ENCODE peak calls at places on chromosomes 4 and X, in four cellular contexts. Y, E, P and R are unnamed samples.

GRCh38 chr4:83255584-83255983 is 29.0 kb downstream of the COQ2 start:
- DNase-seq in Y (no peak), P (peak), E (no peak), R (no peak)

GRCh38 chr4:105741548-105741947 is 33.0 kb downstream of the GSTCD start:
- DNase-seq in Y (no peak), P (peak), E (no peak), R (no peak)

GRCh38 chr4:1834047-1834769 is 21.7 kb downstream of the LETM1 start:
- DNase-seq in Y (peak), E (no peak), P (no peak), R (no peak)

GRCh38 chr4:25654031-25654970 is 1.4 kb upstream of the SLC34A2 start:
- DNase-seq in Y (no peak), E (no peak), P (peak), R (no peak)

GRCh38 chrX:11381464-11381863 is 88.3 kb downstream of the AMELX start:
- DNase-seq in E (peak), P (peak), Y (peak), R (peak)

GRCh38 chrX:16839852-16840460 is 30.2 kb downstream of the RBBP7 start:
- DNase-seq in Y (no peak), E (no peak), P (peak), R (no peak)

GRCh38 chrX:107747596-107748161 is 27.9 kb downstream of the TSC22D3 start:
- DNase-seq in P (peak), E (no peak), Y (no peak), R (no peak)

GRCh38 chr4:119580293-119580692 is 48.3 kb downstream of the PDE5A start:
- DNase-seq in Y (no peak), P (no peak), E (no peak), R (no peak)

GRCh38 chr4:140158234-140159030 is 4.4 kb upstream of the MAML3 start:
- DNase-seq in E (no peak), P (peak), Y (no peak), R (no peak)

GRCh38 chrX:96182366-96182765 is 502.3 kb upstream of the DIAPH2 start:
- DNase-seq in E (peak), P (no peak), Y (no peak), R (no peak)

GRCh38 chr4:139682309-139683210 is 16.9 kb downstream of the MGST2 start:
- DNase-seq in P (no peak), E (no peak), Y (no peak), R (no peak)

GRCh38 chr4:38688676-38689355 is 24.8 kb downstream of the KLF3 start:
- DNase-seq in Y (no peak), E (no peak), P (peak), R (no peak)

GRCh38 chr4:87310691-87311335 is 11.9 kb downstream of the HSD17B13 start:
- DNase-seq in P (peak), Y (no peak), E (no peak), R (no peak)

GRCh38 chrX:97401586-97402101 is 517.9 kb downstream of the RPA4 start:
- DNase-seq in P (no peak), E (no peak), Y (no peak), R (no peak)

GRCh38 chr4:129095811-129096454 is at the start of gene C4orf33:
- DNase-seq in P (peak), Y (peak), E (peak), R (peak)

GRCh38 chr4:102871772-102872171 is 3.0 kb downstream of the CISD2 start:
- DNase-seq in E (peak), P (no peak), Y (no peak), R (no peak)

GRCh38 chr4:137881641-137882040 is 349.3 kb upstream of the PCDH18 start:
- DNase-seq in Y (no peak), E (no peak), P (no peak), R (no peak)

GRCh38 chr4:152657657-152658056 is 22.1 kb downstream of the TMEM154 start:
- DNase-seq in P (no peak), Y (no peak), E (no peak), R (no peak)

GRCh38 chr4:53702334-53703266 is 111.3 kb upstream of the LNX1 start:
- DNase-seq in Y (peak), E (peak), P (peak), R (peak)

GRCh38 chr4:117623321-117623720 is 411.0 kb upstream of the NDST3 start:
- DNase-seq in Y (no peak), E (no peak), P (peak), R (no peak)

GRCh38 chrX:10235851-10236250 is 79.1 kb downstream of the CLCN4 start:
- DNase-seq in Y (no peak), P (peak), E (no peak), R (no peak)

GRCh38 chr4:35124116-35124515 is 1120.2 kb downstream of the ARAP2 start:
- DNase-seq in P (peak), Y (no peak), E (no peak), R (no peak)

GRCh38 chr4:134952775-134953174 is 751.2 kb upstream of the PABPC4L start:
- DNase-seq in E (no peak), Y (no peak), P (no peak), R (no peak)

GRCh38 chr4:77454858-77455257 is 150.8 kb upstream of the CXCL13 start:
- DNase-seq in P (no peak), Y (no peak), E (no peak), R (no peak)

GRCh38 chrX:107674480-107675364 is 46.4 kb downstream of the PRPS1 start:
- DNase-seq in Y (peak), E (peak), P (peak), R (peak)

GRCh38 chrX:94288325-94288724 is 614.3 kb downstream of the FAM133A start:
- DNase-seq in P (no peak), E (peak), Y (no peak), R (no peak)

GRCh38 chrX:86102341-86102740 is 45.9 kb upstream of the DACH2 start:
- DNase-seq in E (no peak), Y (no peak), P (no peak), R (no peak)

GRCh38 chr4:158139086-158139485 is 33.7 kb downstream of the GASK1B start:
- DNase-seq in P (peak), Y (no peak), E (no peak), R (no peak)

GRCh38 chr4:8725071-8725841 is 132.7 kb downstream of the CPZ start:
- DNase-seq in E (no peak), P (no peak), Y (no peak), R (no peak)

GRCh38 chr4:184287697-184288255 is 70.1 kb upstream of the ENPP6 start:
- DNase-seq in Y (no peak), E (peak), P (peak), R (no peak)

GRCh38 chr4:164772076-164772475 is 18.1 kb downstream of the SMIM31 start:
- DNase-seq in Y (no peak), E (no peak), P (no peak), R (no peak)

GRCh38 chr4:164770051-164770724 is 16.3 kb downstream of the SMIM31 start:
- DNase-seq in P (no peak), E (no peak), Y (no peak), R (no peak)

GRCh38 chr4:164765096-164765495 is 11.2 kb downstream of the SMIM31 start:
- DNase-seq in P (no peak), Y (no peak), E (no peak), R (no peak)

GRCh38 chr4:164771088-164771487 is 17.2 kb downstream of the SMIM31 start:
- DNase-seq in P (no peak), E (no peak), Y (no peak), R (no peak)

DNA sequence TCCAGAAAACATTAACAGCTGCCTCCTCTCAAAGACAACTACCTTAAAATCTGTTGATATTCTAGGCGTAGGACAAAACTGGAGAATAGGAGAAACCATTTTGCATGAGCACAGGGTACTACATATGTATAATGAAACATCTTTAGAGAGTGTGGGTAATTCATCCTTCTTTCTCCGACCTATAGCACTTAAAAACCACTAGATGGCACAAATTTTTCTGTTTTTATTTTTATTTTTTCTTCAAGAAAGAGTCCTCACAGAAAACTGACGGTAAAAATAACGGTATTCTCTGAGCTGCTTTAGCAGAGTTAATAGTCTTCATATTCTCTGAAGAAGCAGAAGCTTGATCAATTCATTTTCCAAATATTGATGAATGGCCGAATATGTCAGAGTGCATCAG is 14.6 kb downstream of the SMIM31 start:
- DNase-seq in P (no peak), Y (no peak), E (peak), R (no peak)
- TF ChIP-seq CTCF in P (no peak), Y (peak), E (peak), R (no peak)

DNA sequence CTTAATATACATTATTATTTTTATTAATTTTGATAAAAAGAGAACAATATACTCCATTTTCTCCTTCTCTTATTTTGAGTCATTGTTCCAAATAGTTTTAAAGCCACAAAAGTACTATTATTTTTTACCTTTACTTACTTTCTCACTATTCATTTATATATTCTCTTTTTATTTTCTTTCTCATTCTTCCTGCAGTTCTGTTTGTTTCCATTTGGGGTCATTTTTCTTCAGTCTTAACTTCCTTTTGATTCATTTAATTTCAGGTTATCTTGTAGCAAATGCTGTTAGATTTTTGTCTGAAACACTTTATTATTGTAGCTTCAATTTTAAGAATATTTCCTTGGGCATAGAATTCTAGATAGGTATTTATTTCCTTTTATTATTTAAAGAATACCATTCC is 438.6 kb upstream of the EPHA5 start:
- DNase-seq in Y (no peak), P (no peak), E (no peak), R (no peak)
- TF ChIP-seq CTCF in Y (no peak), P (no peak), E (no peak), R (no peak)

DNA sequence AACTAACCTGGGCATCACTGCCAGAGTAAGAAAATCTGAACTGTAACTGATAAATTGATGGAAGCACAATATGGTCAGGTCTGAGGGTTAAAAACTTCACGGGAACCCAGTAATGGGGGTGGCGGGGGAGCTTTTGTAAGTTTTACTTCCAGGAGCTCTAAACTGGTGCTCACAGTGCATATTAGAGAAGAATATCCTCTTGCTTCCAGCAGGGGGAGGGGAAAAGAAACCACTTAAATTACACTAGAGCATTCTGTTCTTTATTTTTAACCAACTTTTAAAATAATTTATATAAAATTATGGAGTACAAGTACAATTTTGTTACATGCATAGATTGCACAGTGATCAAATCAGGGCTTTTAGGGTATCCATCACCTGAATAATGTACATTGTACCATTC is 33.7 kb downstream of the WDR17 start:
- DNase-seq in P (no peak), Y (no peak), E (peak), R (no peak)
- TF ChIP-seq CTCF in P (no peak), Y (peak), E (peak), R (no peak)

DNA sequence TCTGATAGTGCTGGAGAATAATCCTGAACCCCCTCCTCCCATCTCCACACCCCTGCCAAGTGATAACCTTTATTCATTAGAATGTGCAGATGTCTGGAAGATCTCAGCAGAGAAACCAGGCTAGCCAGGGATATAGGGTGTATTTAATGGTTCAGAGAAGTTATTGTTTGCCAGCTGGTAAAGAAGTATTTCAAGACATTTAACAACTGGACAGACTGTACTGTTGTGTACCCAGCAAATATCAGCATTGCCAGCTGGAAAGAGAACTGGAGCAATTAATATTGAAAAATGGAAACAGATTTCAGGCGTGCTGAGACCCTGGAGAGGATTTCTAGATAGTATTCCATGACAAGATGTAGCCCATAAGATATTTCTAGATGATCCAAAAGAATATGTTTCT is 94.5 kb downstream of the RASGEF1B start:
- DNase-seq in Y (no peak), P (no peak), E (no peak), R (no peak)
- TF ChIP-seq CTCF in Y (no peak), P (no peak), E (no peak), R (no peak)

DNA sequence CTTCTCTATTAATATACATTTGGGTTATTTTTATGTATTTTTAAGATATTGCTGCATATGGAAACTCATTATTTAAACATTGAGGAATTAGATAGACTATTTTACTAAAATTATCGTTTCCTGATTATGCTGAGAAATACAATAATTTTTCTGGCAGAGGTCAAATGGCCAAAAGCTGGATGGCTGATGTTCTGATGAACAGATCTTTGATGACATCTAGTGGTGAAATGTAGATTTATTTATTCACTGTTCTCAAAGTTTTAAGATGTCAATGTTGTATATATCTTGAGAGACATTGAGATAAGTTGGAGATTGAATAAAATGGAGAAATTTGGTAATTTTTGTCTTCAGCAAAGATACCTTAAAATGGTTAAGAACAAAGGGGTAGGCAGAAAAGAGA is 96.2 kb downstream of the UGT8 start:
- DNase-seq in P (peak), E (peak), Y (peak), R (no peak)
- TF ChIP-seq CTCF in P (peak), E (peak), Y (peak), R (peak)

GRCh38 chrX:47093248-47093647 is 15.0 kb downstream of the RGN start:
- DNase-seq in E (peak), Y (no peak), P (peak), R (peak)
- TF ChIP-seq CTCF in E (peak), Y (peak), P (peak), R (no peak)

GRCh38 chrX:111244238-111244750 is 26.0 kb downstream of the CAPN6 start:
- DNase-seq in Y (no peak), P (peak), E (peak), R (no peak)
- TF ChIP-seq CTCF in Y (no peak), P (peak), E (peak), R (no peak)

GRCh38 chrX:75623535-75623934 is 100.7 kb upstream of the ZDHHC15 start:
- DNase-seq in E (no peak), P (no peak), Y (no peak), R (peak)
- TF ChIP-seq CTCF in E (peak), P (no peak), Y (no peak), R (peak)

GRCh38 chrX:115894087-115894486 is 276.5 kb upstream of the AGTR2 start:
- DNase-seq in P (peak), Y (no peak), E (peak), R (no peak)
- TF ChIP-seq CTCF in P (no peak), Y (no peak), E (peak), R (no peak)